ENCODE peak calls at places on chromosome 13, in ten cellular contexts. I, O, Y, X, C, M, V, Q, L and G are unnamed samples.

GRCh38 chr13:47064381-47064780 is 167.5 kb upstream of the HTR2A start:
- DNase-seq in I (no peak), O (no peak), Y (no peak), X (no peak), C (no peak), M (no peak), V (no peak), Q (no peak), L (no peak), G (no peak)

GRCh38 chr13:102038787-102039186 is 363.1 kb downstream of the FGF14 start:
- DNase-seq in I (no peak), O (no peak), Y (no peak), X (no peak), C (no peak), M (no peak), V (no peak), Q (no peak), L (no peak), G (peak)

GRCh38 chr13:81770868-81771505 is 1430.1 kb upstream of the SPRY2 start:
- DNase-seq in I (no peak), O (no peak), Y (no peak), X (no peak), C (no peak), M (no peak), V (no peak), Q (no peak), L (no peak), G (no peak)

GRCh38 chr13:19592657-19593175 is 31.4 kb upstream of the TPTE2 start:
- DNase-seq in I (no peak), O (peak), Y (no peak), X (no peak), C (no peak), M (no peak), V (no peak), Q (no peak), L (peak), G (no peak)

GRCh38 chr13:22235950-22236290 is 565.0 kb downstream of the FGF9 start:
- DNase-seq in I (no peak), O (no peak), Y (no peak), X (no peak), C (peak), M (peak), V (no peak), Q (no peak), L (no peak), G (no peak)

GRCh38 chr13:99970761-99971575 is 599 bp downstream of the ZIC5 start:
- DNase-seq in I (no peak), O (peak), Y (no peak), X (no peak), C (no peak), M (no peak), V (no peak), Q (no peak), L (no peak), G (peak)

GRCh38 chr13:20729633-20730585 is 26.4 kb downstream of the IL17D start:
- DNase-seq in I (no peak), O (no peak), Y (no peak), X (no peak), C (no peak), M (no peak), V (no peak), Q (no peak), L (no peak), G (peak)

GRCh38 chr13:51534075-51534817 is 50.0 kb upstream of the WDFY2 start:
- DNase-seq in I (no peak), O (peak), Y (no peak), X (no peak), C (no peak), M (no peak), V (no peak), Q (peak), L (peak), G (no peak)

GRCh38 chr13:44805623-44806022 is 183.6 kb downstream of the NUFIP1 start:
- DNase-seq in I (no peak), O (no peak), Y (no peak), X (no peak), C (no peak), M (no peak), V (no peak), Q (no peak), L (no peak), G (no peak)

GRCh38 chr13:109274188-109274821 is 512.1 kb downstream of the IRS2 start:
- DNase-seq in I (no peak), O (no peak), Y (no peak), X (peak), C (peak), M (peak), V (peak), Q (no peak), L (no peak), G (no peak)

GRCh38 chr13:40656358-40656757 is 10.1 kb downstream of the FOXO1 start:
- DNase-seq in I (no peak), O (peak), Y (no peak), X (no peak), C (no peak), M (no peak), V (no peak), Q (no peak), L (peak), G (no peak)

GRCh38 chr13:77375554-77375953 is 48.7 kb upstream of the MYCBP2 start:
- DNase-seq in I (no peak), O (no peak), Y (no peak), X (no peak), C (no peak), M (no peak), V (no peak), Q (no peak), L (no peak), G (no peak)

GRCh38 chr13:107025991-107026390 is 458.1 kb upstream of the ARGLU1 start:
- DNase-seq in I (no peak), O (no peak), Y (peak), X (peak), C (no peak), M (peak), V (no peak), Q (no peak), L (no peak), G (no peak)

GRCh38 chr13:101417043-101417406 is 717 bp upstream of the NALCN start:
- DNase-seq in I (no peak), O (no peak), Y (no peak), X (peak), C (no peak), M (peak), V (no peak), Q (no peak), L (no peak), G (peak)

GRCh38 chr13:107574517-107575215 is 640.7 kb downstream of the LIG4 start:
- DNase-seq in I (no peak), O (no peak), Y (no peak), X (no peak), C (no peak), M (no peak), V (no peak), Q (no peak), L (no peak), G (no peak)

GRCh38 chr13:108929532-108929931 is 300.1 kb downstream of the MYO16 start:
- DNase-seq in I (no peak), O (no peak), Y (no peak), X (no peak), C (no peak), M (no peak), V (no peak), Q (no peak), L (no peak), G (no peak)

GRCh38 chr13:48159436-48160225 is 64.7 kb upstream of the MED4 start:
- DNase-seq in I (no peak), O (peak), Y (no peak), X (peak), C (no peak), M (peak), V (no peak), Q (no peak), L (no peak), G (no peak)

GRCh38 chr13:73225983-73226382 is 167.2 kb downstream of the KLF5 start:
- DNase-seq in I (no peak), O (no peak), Y (no peak), X (no peak), C (no peak), M (no peak), V (no peak), Q (no peak), L (no peak), G (no peak)

GRCh38 chr13:21567714-21568113 is 36.3 kb downstream of the MICU2 start:
- DNase-seq in I (no peak), O (peak), Y (no peak), X (no peak), C (no peak), M (no peak), V (no peak), Q (no peak), L (peak), G (no peak)

GRCh38 chr13:99433543-99434075 is 67.7 kb upstream of the TM9SF2 start:
- DNase-seq in I (no peak), O (no peak), Y (no peak), X (no peak), C (no peak), M (no peak), V (no peak), Q (no peak), L (no peak), G (no peak)

GRCh38 chr13:86864376-86864775 is 806.8 kb upstream of the SLITRK5 start:
- DNase-seq in I (no peak), O (no peak), Y (no peak), X (no peak), C (no peak), M (no peak), V (no peak), Q (no peak), L (no peak), G (no peak)

GRCh38 chr13:109256866-109257760 is 529.3 kb downstream of the IRS2 start:
- DNase-seq in I (no peak), O (no peak), Y (no peak), X (peak), C (no peak), M (peak), V (peak), Q (no peak), L (no peak), G (no peak)

GRCh38 chr13:36038785-36039415 is 92.3 kb downstream of the DCLK1 start:
- DNase-seq in I (no peak), O (no peak), Y (no peak), X (no peak), C (no peak), M (no peak), V (no peak), Q (no peak), L (no peak), G (no peak)